ENCODE peak calls at places on chromosomes 12 and 14, in ten cellular contexts. M is SW 1271; L is astrocyte; W is amniotic stem cell; I is Right ventricle myocardium superior; U is T-helper 9 cell; X is anterior cingulate cortex; Q is T-helper 17 cell; K is stimulated activated CD4-positive, alpha-beta T cell treated with anti-CD3 and anti-CD28 coated beads, TNF-alpha, amount 100 ng/mL, for 4 hours; T is WTC11. S is an unnamed sample.

GRCh38 chr12:105085537-105085936 is 1.3 kb upstream of the ALDH1L2 start:
- DNase-seq in I (no peak), L (no peak), M (no peak), K (no peak), Q (no peak), W (no peak), U (no peak), X (no peak), T (no peak), S (no peak)

GRCh38 chr14:79369359-79370332 is 841.7 kb downstream of the DIO2 start:
- DNase-seq in Q (no peak), U (no peak), M (peak), T (no peak), W (no peak), I (no peak), L (peak), X (no peak), K (no peak), S (peak)

GRCh38 chr14:65297744-65298143 is 114.8 kb upstream of the FUT8 start:
- DNase-seq in L (no peak), W (no peak), M (no peak), Q (no peak), U (no peak), K (no peak), X (no peak), T (no peak), I (no peak), S (no peak)

GRCh38 chr14:23638414-23639047 is 2.4 kb downstream of the DHRS2 start:
- DNase-seq in M (no peak), T (no peak), I (no peak), W (no peak), L (no peak), Q (no peak), U (no peak), X (no peak), K (no peak), S (no peak)

GRCh38 chr14:36975834-36976233 is 196.6 kb downstream of the SLC25A21 start:
- DNase-seq in U (no peak), Q (no peak), I (no peak), M (no peak), K (no peak), L (no peak), T (no peak), X (no peak), W (no peak), S (no peak)

GRCh38 chr14:71372411-71372838 is 465.2 kb downstream of the PCNX1 start:
- DNase-seq in K (no peak), I (no peak), T (no peak), W (no peak), U (no peak), L (peak), Q (no peak), X (no peak), M (peak), S (peak)

GRCh38 chr14:71688576-71688975 is 243.7 kb upstream of the RGS6 start:
- DNase-seq in K (no peak), Q (no peak), M (no peak), I (no peak), U (no peak), L (peak), T (no peak), W (no peak), X (no peak), S (no peak)

GRCh38 chr12:44286336-44286735 is 450.5 kb downstream of the TMEM117 start:
- DNase-seq in T (no peak), Q (no peak), I (no peak), K (no peak), M (no peak), X (no peak), U (no peak), W (no peak), L (peak), S (no peak)

GRCh38 chr14:85308531-85309300 is 221.2 kb upstream of the FLRT2 start:
- DNase-seq in K (no peak), U (no peak), L (no peak), I (no peak), X (no peak), Q (no peak), W (no peak), T (no peak), M (no peak), S (no peak)

GRCh38 chr14:87113286-87113685 is 879.7 kb downstream of the GALC start:
- DNase-seq in U (no peak), L (no peak), X (no peak), Q (no peak), T (no peak), K (no peak), M (no peak), I (no peak), W (no peak), S (no peak)

S was measured in brain pericyte.